ENCODE peak calls at places on chromosomes 1 and 21, in five cellular contexts. B is mesendoderm, J is IMR-90, Z is trophoblast cell, A is H1. X is an unnamed sample.

GRCh38 chr1:101130673-101131072 is 105.1 kb upstream of the DPH5 start:
- DNase-seq in B (peak; percentile 66), J (peak; percentile 40), Z (peak; percentile 81), A (no peak), X (no peak)

GRCh38 chr1:153899509-153899908 is 23.3 kb downstream of the GATAD2B start:
- DNase-seq in B (no peak), J (no peak), Z (no peak), A (no peak), X (no peak)

GRCh38 chr1:57163332-57163731 is 197.5 kb upstream of the C8B start:
- DNase-seq in B (no peak), J (no peak), Z (no peak), A (no peak), X (no peak)

GRCh38 chr1:74162333-74162732 is 35.6 kb downstream of the LRRIQ3 start:
- DNase-seq in B (no peak), J (peak; percentile 59), Z (no peak), A (no peak), X (no peak)

GRCh38 chr1:6287431-6287886 is 26.6 kb upstream of the GPR153 start:
- DNase-seq in B (no peak), J (no peak), Z (no peak), A (no peak), X (no peak)

GRCh38 chr1:164261691-164262240 is 297.2 kb upstream of the PBX1 start:
- DNase-seq in B (no peak), J (no peak), Z (no peak), A (no peak), X (no peak)

GRCh38 chr1:158019177-158019868 is 25.9 kb downstream of the KIRREL1 start:
- DNase-seq in B (peak; percentile 98), J (peak; percentile 94), Z (peak; percentile 33), A (peak; percentile 57), X (peak; percentile 69)

GRCh38 chr1:176878750-176879536 is 285.6 kb downstream of the ASTN1 start:
- DNase-seq in B (peak; percentile 75), J (no peak), Z (no peak), A (peak; percentile 23), X (no peak)

GRCh38 chr1:113153116-113153803 is 80.3 kb downstream of the LRIG2 start:
- DNase-seq in B (no peak), J (no peak), Z (no peak), A (no peak), X (no peak)

GRCh38 chr1:2628933-2629626 is 3.7 kb downstream of the MMEL1 start:
- DNase-seq in B (no peak), J (no peak), Z (no peak), A (no peak), X (no peak)

GRCh38 chr21:36713746-36714145 is 14.8 kb downstream of the SIM2 start:
- DNase-seq in B (no peak), J (no peak), Z (no peak), A (no peak), X (no peak)

GRCh38 chr1:901108-901859 is 22.4 kb upstream of the SAMD11 start:
- DNase-seq in B (no peak), J (no peak), Z (no peak), A (no peak), X (no peak)

GRCh38 chr1:180213401-180214177 is 16.5 kb upstream of the LHX4 start:
- DNase-seq in B (peak; percentile 71), J (no peak), Z (peak; percentile 38), A (no peak), X (no peak)

GRCh38 chr1:101137144-101138126 is 99.4 kb upstream of the S1PR1 start:
- DNase-seq in B (no peak), J (peak; percentile 57), Z (no peak), A (no peak), X (no peak)

GRCh38 chr21:39381009-39381408 is 32.1 kb upstream of the HMGN1 start:
- DNase-seq in B (no peak), J (no peak), Z (no peak), A (no peak), X (no peak)

GRCh38 chr1:25199876-25200620 is 32.3 kb downstream of the SYF2 start:
- DNase-seq in B (no peak), J (no peak), Z (no peak), A (no peak), X (no peak)

GRCh38 chr1:219460561-219461511 is 152.1 kb downstream of the ZC3H11B start:
- DNase-seq in B (no peak), J (peak; percentile 63), Z (no peak), A (no peak), X (no peak)

GRCh38 chr1:212402876-212403275 is 11.8 kb downstream of the PACC1 start:
- DNase-seq in B (no peak), J (no peak), Z (peak; percentile 62), A (no peak), X (no peak)

GRCh38 chr1:114224196-114224907 is 70.7 kb upstream of the SYT6 start:
- DNase-seq in B (no peak), J (no peak), Z (no peak), A (no peak), X (no peak)

GRCh38 chr1:160460214-160460642 is 59.9 kb downstream of the VANGL2 start:
- DNase-seq in B (no peak), J (no peak), Z (no peak), A (no peak), X (no peak)

GRCh38 chr1:160465123-160465522 is 57.9 kb downstream of the SLAMF6 start:
- DNase-seq in B (no peak), J (no peak), Z (no peak), A (no peak), X (no peak)

GRCh38 chr1:160459056-160459455 is 58.7 kb downstream of the VANGL2 start:
- DNase-seq in B (peak; percentile 26), J (no peak), Z (peak; percentile 50), A (no peak), X (no peak)

GRCh38 chr1:160459687-160460086 is 59.3 kb downstream of the VANGL2 start:
- DNase-seq in B (no peak), J (no peak), Z (no peak), A (no peak), X (no peak)

DNA sequence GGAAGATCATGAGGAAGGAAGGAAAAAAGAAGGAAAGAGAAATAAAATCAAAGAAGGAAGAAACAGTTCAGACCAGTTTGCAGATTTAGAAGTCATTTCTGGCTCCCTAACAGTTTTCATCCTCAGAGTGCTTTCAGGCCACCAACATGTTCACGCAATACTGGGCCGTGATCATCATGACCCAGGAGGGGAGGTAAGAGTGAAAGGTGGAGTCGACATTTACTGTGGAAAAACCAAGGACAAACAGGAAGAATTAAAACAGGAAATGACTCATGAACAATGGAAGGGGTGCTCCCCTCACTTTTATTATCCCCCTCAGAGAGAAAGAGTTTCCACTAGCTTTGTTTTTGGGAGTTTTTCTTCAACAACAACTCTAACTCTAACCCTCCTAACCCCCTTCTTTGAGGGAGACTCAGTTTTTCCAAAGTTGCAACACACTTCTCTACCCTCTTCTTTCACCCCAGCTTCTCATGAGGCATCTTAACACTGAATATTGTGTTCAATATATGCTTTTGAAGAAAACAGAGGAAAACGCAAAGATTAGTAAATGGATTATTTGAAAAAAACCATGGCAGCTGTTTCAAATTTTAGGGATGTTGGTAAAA is 60.4 kb downstream of the VANGL2 start:
- DNase-seq in B (peak; percentile 19), J (no peak), Z (no peak), A (no peak), X (no peak)
- H3K9ac ChIP-seq in B (no peak overlapping the region), J (no peak overlapping the region), Z (no peak overlapping the region), A (no peak overlapping the region), X (no peak overlapping the region)

DNA sequence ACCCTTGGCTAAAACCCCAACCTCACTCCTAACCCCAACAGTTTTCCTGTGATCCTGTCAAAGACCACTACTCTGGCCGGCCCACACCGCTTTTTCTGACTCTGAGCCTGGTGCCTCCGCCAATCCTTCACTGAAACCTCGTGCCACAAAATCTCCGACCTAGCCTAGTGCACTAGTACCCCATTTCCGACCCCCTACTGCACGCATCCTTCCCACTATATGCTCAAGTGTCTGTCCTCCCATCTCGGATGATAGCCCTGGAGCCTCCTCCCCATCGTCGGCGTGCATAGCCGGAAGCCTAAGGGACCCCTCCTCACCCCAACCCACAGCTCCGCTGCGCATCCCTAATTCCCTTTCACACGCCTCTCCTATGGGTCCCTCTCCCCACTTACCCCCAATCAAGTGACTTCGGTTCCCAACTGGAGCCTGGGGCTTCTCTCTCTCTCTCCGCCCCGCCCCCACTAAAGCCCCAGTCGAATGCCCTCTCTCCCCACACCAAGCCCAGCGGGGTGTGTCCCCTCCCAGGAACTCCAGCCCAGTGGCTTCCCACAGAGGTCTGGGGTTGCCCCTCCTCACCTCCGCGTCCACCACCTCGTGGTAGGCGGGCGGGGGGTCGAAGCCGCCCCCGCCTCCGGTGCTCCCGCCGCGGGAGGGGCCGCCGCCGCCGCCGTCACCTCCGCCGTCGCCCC is 806 bp downstream of the USP24 start:
- DNase-seq in B (peak; percentile 81), J (no peak), Z (no peak), A (no peak), X (peak; percentile 52)
- H3K23ac ChIP-seq in B (no peak overlapping the region), J (peak overlapping the region; percentile 90), Z (no peak overlapping the region), A (no peak overlapping the region), X (peak overlapping the region; percentile 99)

GRCh38 chr1:37478451-37478871 is 4.1 kb downstream of the ZC3H12A start:
- DNase-seq in B (no peak), J (peak; percentile 77), Z (peak; percentile 32), A (no peak), X (no peak)

GRCh38 chr1:37476460-37477197 is 2.2 kb downstream of the ZC3H12A start:
- DNase-seq in B (peak; percentile 71), J (peak; percentile 84), Z (peak; percentile 58), A (no peak), X (no peak)

GRCh38 chr1:37478890-37479254 is 4.5 kb downstream of the ZC3H12A start:
- DNase-seq in B (no peak), J (peak; percentile 50), Z (no peak), A (no peak), X (no peak)

GRCh38 chr1:37477198-37477931 is 3.0 kb downstream of the ZC3H12A start:
- DNase-seq in B (peak; percentile 85), J (peak; percentile 78), Z (no peak), A (no peak), X (no peak)

GRCh38 chr1:37477946-37478345 is 3.6 kb downstream of the ZC3H12A start:
- DNase-seq in B (peak; percentile 22), J (no peak), Z (no peak), A (no peak), X (no peak)
- H3K4me1 ChIP-seq in B (peaks cover 19% of the 10 kb centered on the region), J (peaks cover 49% of the 10 kb centered on the region), Z (peaks cover 52% of the 10 kb centered on the region), A (peaks cover 30% of the 10 kb centered on the region), X (peaks cover 35% of the 10 kb centered on the region)

GRCh38 chr1:55232448-55233148 is 17.4 kb upstream of the USP24 start:
- DNase-seq in B (peak; percentile 39), J (no peak), Z (no peak), A (no peak), X (no peak)

GRCh38 chr1:55233149-55233777 is 18.1 kb upstream of the USP24 start:
- DNase-seq in B (peak; percentile 95), J (peak; percentile 32), Z (no peak), A (no peak), X (no peak)

GRCh38 chr1:55234016-55234415 is 18.9 kb upstream of the USP24 start:
- DNase-seq in B (no peak), J (peak; percentile 35), Z (no peak), A (no peak), X (no peak)

GRCh38 chr1:55239548-55239947 is 24.4 kb upstream of the USP24 start:
- DNase-seq in B (no peak), J (no peak), Z (no peak), A (no peak), X (no peak)

DNA sequence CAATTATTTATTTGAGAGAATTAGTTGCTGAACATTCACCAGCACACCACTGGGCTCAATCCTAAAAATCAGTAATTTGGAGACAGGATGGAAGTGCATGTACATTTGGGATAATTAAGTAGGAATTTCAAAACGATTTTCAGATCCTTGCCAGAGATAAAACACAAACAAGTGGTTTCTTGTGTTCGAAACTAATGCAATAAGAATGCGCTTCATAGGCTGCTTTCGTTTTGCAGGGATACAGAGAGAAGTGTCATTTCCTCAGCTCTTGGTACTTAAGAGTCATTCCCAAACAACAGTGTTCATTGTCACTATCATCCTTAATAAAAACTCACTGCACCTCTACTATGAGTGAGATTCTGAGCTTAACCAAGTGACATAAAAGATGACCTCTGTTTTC is 20.6 kb upstream of the USP24 start:
- DNase-seq in B (no peak), J (peak; percentile 85), Z (peak; percentile 50), A (no peak), X (no peak)
- H3K9ac ChIP-seq in B (no peak overlapping the region), J (no peak overlapping the region), Z (no peak overlapping the region), A (no peak overlapping the region), X (no peak overlapping the region)